ENCODE peak calls at places on chromosomes 5 and 9, in five cellular contexts. B is neuronal stem cell, P is PC-9, Y is Peyer's patch, T is BE2C. L is an unnamed sample.

GRCh38 chr5:585556-585955 is 26.6 kb upstream of the CEP72 start:
- DNase-seq in B (no peak), P (no peak), Y (no peak), T (no peak), L (no peak)

GRCh38 chr5:141094481-141095262 is at the start of gene PCDHB2:
- DNase-seq in B (peak; percentile 80), P (no peak), Y (no peak), T (peak; percentile 76), L (no peak)

GRCh38 chr9:81430727-81431126 is 258.6 kb downstream of the TLE1 start:
- DNase-seq in B (no peak), P (no peak), Y (no peak), T (no peak), L (no peak)

GRCh38 chr5:9156282-9156681 is 389.6 kb downstream of the SEMA5A start:
- DNase-seq in B (no peak), P (no peak), Y (no peak), T (no peak), L (no peak)

GRCh38 chr5:54363669-54364068 is 53.3 kb upstream of the ARL15 start:
- DNase-seq in B (no peak), P (no peak), Y (no peak), T (no peak), L (no peak)

GRCh38 chr9:109574061-109574882 is 76.2 kb upstream of the PTPN3 start:
- DNase-seq in B (peak; percentile 39), P (no peak), Y (no peak), T (peak; percentile 39), L (no peak)

GRCh38 chr9:85108806-85109205 is 439.3 kb downstream of the NTRK2 start:
- DNase-seq in B (no peak), P (no peak), Y (no peak), T (no peak), L (no peak)

GRCh38 chr5:172765766-172766286 is 5.2 kb downstream of the DUSP1 start:
- DNase-seq in B (no peak), P (no peak), Y (no peak), T (no peak), L (no peak)

GRCh38 chr9:85964949-85965348 is 24.0 kb downstream of the NAA35 start:
- DNase-seq in B (no peak), P (no peak), Y (no peak), T (no peak), L (no peak)

GRCh38 chr9:114072181-114073140 is 5.6 kb downstream of the AMBP start:
- DNase-seq in B (no peak), P (no peak), Y (peak; percentile 50), T (no peak), L (no peak)

GRCh38 chr9:126524353-126525077 is 89.2 kb upstream of the LMX1B start:
- DNase-seq in B (no peak), P (no peak), Y (no peak), T (no peak), L (no peak)

GRCh38 chr5:139630855-139631254 is 17.3 kb upstream of the CXXC5 start:
- DNase-seq in B (no peak), P (no peak), Y (no peak), T (no peak), L (no peak)

DNA sequence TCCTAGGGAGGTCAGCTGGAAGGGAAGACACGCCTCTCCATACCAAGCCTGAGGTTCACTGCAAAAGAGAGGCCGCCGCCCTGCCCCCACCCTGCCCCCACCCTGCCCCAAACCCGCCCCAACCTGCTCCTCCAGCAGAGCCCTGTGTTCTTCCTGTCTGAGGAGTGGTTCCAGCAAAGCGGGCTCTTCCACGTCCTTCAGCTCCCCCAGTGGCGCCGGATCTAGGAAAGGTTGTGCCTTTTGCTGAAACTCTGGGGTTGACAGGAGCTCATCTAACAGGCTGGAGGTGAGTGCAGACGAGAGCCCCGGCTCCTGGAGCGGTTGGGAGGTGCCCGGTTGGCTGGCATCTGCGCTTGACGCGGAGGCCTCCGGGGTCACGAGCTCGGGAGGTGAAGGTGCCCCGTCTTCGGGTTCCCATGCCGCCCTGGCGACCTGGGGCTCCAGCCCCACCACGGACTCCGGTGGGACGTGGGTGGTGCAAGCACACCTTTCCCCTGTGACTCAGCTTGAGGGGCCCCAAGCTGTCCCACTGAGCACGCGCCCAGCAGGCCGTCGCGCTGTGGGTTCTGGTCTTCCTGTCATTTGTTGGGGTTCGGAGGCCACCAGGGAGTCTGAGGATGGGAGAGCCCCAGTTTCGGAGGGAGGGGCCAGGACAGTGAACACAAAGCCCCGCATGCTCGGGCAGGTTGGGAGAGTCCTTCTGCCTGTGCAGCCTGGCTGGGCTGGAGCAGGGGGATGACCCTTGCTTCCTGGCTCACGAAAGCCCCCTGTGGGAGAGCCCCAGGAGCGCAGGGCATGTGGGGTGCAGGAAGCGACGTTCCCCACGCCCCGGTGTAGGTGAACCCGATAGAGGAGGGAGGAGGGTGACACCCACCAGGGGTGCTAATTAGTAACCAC is 1467.1 kb downstream of the FOXD4L5 start:
- DNase-seq in B (peak; percentile 37), P (peak; percentile 44), Y (peak; percentile 74), T (peak; percentile 35), L (peak; percentile 85)
- H3K4me3 ChIP-seq in B (peak overlapping the region; percentile 42), P (no peak overlapping the region), Y (peak overlapping the region; percentile 9), T (peak overlapping the region; percentile 59), L (no peak overlapping the region)

DNA sequence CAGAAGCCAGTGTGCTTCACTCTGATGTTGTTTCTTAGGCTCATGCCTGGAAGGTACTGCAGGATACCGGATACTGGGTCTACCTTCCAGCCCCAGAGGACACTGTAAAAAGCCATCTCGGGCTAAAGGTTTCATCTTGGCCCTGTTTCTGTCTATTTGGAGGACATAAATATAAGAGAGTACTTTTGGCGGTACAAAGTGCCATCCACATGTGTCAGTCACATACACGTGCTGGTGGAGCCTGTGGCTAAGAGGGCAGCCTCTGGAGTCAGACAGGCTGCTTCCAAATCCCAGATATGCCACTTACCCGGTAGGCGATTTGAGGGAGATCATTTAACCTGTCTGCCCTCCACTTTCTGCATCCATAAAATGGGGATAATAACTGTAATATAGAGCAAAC is 160.4 kb downstream of the NR3C1 start:
- DNase-seq in B (no peak), P (no peak), Y (no peak), T (no peak), L (no peak)
- H3K4me3 ChIP-seq in B (no peak overlapping the region), P (peak overlapping the region; percentile 43), Y (no peak overlapping the region), T (no peak overlapping the region), L (no peak overlapping the region)

DNA sequence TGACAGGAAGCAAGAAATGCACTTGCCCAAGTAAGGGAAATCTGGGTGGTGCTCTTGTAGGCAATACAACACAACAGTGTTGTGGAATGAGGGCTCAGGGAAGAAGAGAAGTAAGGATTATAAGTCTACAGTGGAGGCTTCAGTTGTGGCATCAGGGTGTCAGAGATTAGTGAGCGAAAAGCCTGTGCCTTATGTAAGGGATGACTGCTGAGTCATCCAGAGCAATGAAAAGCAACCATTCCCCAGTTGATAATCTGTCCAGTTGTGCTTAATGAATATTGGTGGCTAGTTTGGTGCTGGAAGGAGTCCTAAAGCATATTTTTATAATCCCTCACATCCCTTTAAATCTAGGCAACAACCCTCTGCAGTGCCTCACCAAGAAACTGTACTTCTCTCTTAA is 42.0 kb downstream of the FBXO38 start:
- DNase-seq in B (no peak), P (no peak), Y (no peak), T (no peak), L (no peak)
- H3K4me3 ChIP-seq in B (no peak overlapping the region), P (no peak overlapping the region), Y (no peak overlapping the region), T (no peak overlapping the region), L (no peak overlapping the region)

GRCh38 chr9:93345630-93346239 is 105.8 kb upstream of the FAM120A start:
- DNase-seq in B (peak; percentile 4), P (no peak), Y (no peak), T (no peak), L (no peak)
- H3K4me3 ChIP-seq in B (peak overlapping the region; percentile 40), P (no peak overlapping the region), Y (peak overlapping the region; percentile 50), T (peak overlapping the region; percentile 41), L (peak overlapping the region; percentile 15)

GRCh38 chr9:37284631-37285030 is 137.9 kb upstream of the GRHPR start:
- DNase-seq in B (no peak), P (no peak), Y (no peak), T (no peak), L (no peak)

GRCh38 chr9:37283730-37284235 is 138.7 kb upstream of the GRHPR start:
- DNase-seq in B (no peak), P (no peak), Y (no peak), T (no peak), L (no peak)

GRCh38 chr9:37287317-37287716 is 135.2 kb upstream of the GRHPR start:
- DNase-seq in B (no peak), P (no peak), Y (no peak), T (no peak), L (no peak)

GRCh38 chr9:37286530-37287175 is 135.8 kb upstream of the GRHPR start:
- DNase-seq in B (no peak), P (no peak), Y (no peak), T (no peak), L (no peak)

DNA sequence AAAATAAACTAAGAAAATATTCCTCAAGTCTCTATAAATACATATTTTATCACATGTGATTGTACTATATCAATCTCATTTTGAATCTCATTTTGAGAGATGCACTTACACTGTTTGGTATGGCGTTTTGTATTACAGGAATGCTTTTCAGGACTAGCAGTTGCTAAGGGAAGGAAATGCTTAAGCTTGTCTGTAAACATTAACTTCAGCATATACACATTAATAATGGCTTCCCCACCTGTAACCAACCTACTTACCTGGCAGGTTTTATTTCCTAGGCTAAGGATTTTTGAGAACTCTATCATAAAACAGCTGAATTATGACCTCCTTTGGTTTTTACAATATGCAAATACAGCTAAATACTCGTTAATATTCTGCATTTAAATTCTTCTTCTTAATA is 141.0 kb upstream of the GRHPR start:
- DNase-seq in B (no peak), P (no peak), Y (no peak), T (no peak), L (no peak)
- H3K4me3 ChIP-seq in B (no peak overlapping the region), P (no peak overlapping the region), Y (no peak overlapping the region), T (no peak overlapping the region), L (no peak overlapping the region)

GRCh38 chr5:56479701-56480304 is 246.7 kb upstream of the ANKRD55 start:
- DNase-seq in B (no peak), P (no peak), Y (no peak), T (no peak), L (no peak)
- H3K4me3 ChIP-seq in B (peak overlapping the region; percentile 39), P (peak overlapping the region; percentile 78), Y (no peak overlapping the region), T (peak overlapping the region; percentile 85), L (no peak overlapping the region)

GRCh38 chr9:4489919-4490704 is at the start of gene SLC1A1:
- DNase-seq in B (peak; percentile 52), P (peak; percentile 65), Y (peak; percentile 90), T (no peak), L (peak; percentile 86)

GRCh38 chr9:4489562-4489918 is 728 bp upstream of the SLC1A1 start:
- DNase-seq in B (no peak), P (no peak), Y (no peak), T (no peak), L (peak; percentile 85)

GRCh38 chr9:4494337-4494736 is 4.1 kb downstream of the SLC1A1 start:
- DNase-seq in B (no peak), P (no peak), Y (no peak), T (no peak), L (no peak)

GRCh38 chr9:4490705-4491620 is 695 bp downstream of the SLC1A1 start:
- DNase-seq in B (no peak), P (no peak), Y (peak; percentile 60), T (no peak), L (peak; percentile 46)

DNA sequence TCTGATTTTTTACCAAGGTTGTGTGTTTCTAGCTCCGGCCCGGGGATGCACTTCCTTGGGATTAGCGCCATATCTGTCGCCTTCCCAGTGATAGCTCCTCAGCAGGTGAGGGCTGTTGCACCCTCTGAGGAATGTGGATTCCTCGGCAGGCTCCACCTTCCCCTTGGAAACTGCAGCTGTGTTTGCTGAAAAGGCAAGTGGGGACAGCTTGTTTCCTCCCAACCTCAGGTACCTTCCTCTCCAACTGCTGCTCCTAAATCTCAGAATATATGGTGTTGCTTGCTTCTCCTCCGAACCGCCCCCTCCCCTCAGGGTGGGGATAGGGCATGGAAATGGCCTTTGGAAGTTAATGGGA is 1.3 kb downstream of the SLC1A1 start:
- DNase-seq in B (no peak), P (peak; percentile 63), Y (peak; percentile 62), T (no peak), L (no peak)
- H3K4me3 ChIP-seq in B (no peak overlapping the region), P (peak overlapping the region; percentile 64), Y (peak overlapping the region; percentile 88), T (no peak overlapping the region), L (peak overlapping the region; percentile 74)